ENCODE peak calls at places on chromosomes 1 and 21, in four cellular contexts. K, B, M and E are unnamed samples.

GRCh38 chr21:29189358-29189757 is 58.9 kb downstream of the MAP3K7CL start:
- DNase-seq in K (no peak), B (no peak), M (no peak), E (no peak)

GRCh38 chr21:44391345-44392091 is 38.1 kb downstream of the TRPM2 start:
- DNase-seq in K (no peak), B (peak), M (no peak), E (no peak)

GRCh38 chr1:24779689-24780464 is 34.6 kb downstream of the CLIC4 start:
- DNase-seq in K (no peak), B (no peak), M (no peak), E (no peak)

GRCh38 chr1:9278114-9278513 is 14.6 kb upstream of the SPSB1 start:
- DNase-seq in K (no peak), B (no peak), M (no peak), E (no peak)

GRCh38 chr1:155125946-155126493 is 1.7 kb upstream of the EFNA1 start:
- DNase-seq in K (peak), B (no peak), M (no peak), E (no peak)

GRCh38 chr1:8651236-8651890 is 166.1 kb downstream of the RERE start:
- DNase-seq in K (no peak), B (no peak), M (no peak), E (no peak)

GRCh38 chr1:228405979-228406265 is 713 bp downstream of the TRIM11 start:
- DNase-seq in K (no peak), B (no peak), M (no peak), E (no peak)

GRCh38 chr1:244448279-244449036 is 3.3 kb downstream of the ADSS2 start:
- DNase-seq in K (no peak), B (no peak), M (no peak), E (no peak)

GRCh38 chr1:68141801-68142440 is 90.4 kb downstream of the WLS start:
- DNase-seq in K (no peak), B (no peak), M (no peak), E (no peak)

GRCh38 chr1:63320024-63320799 is 2.2 kb upstream of the FOXD3 start:
- DNase-seq in K (no peak), B (no peak), M (no peak), E (no peak)